ENCODE peak calls at places on chromosomes 12 and 14, in ten cellular contexts. I, M, A, Y, F, C, G, E, R and P are unnamed samples.

GRCh38 chr14:34436118-34436905 is 25.7 kb downstream of the SPTSSA start:
- DNase-seq in I (peak), M (peak), A (peak), Y (no peak), F (no peak), C (no peak), G (peak), E (no peak), R (peak), P (no peak)

GRCh38 chr12:106580671-106581508 is 1.9 kb upstream of the RFX4 start:
- DNase-seq in I (no peak), M (no peak), A (no peak), Y (no peak), F (no peak), C (no peak), G (no peak), E (no peak), R (no peak), P (no peak)

GRCh38 chr12:78887008-78887407 is 22.4 kb downstream of the SYT1 start:
- DNase-seq in I (peak), M (peak), A (peak), Y (no peak), F (no peak), C (no peak), G (peak), E (peak), R (no peak), P (no peak)

GRCh38 chr12:46430340-46430948 is 57.9 kb upstream of the SLC38A2 start:
- DNase-seq in I (peak), M (peak), A (peak), Y (no peak), F (no peak), C (no peak), G (peak), E (peak), R (peak), P (no peak)

GRCh38 chr14:77589099-77589498 is 27.3 kb downstream of the SPTLC2 start:
- DNase-seq in I (no peak), M (peak), A (no peak), Y (no peak), F (no peak), C (no peak), G (no peak), E (no peak), R (no peak), P (no peak)

GRCh38 chr14:34931206-34931605 is 51.6 kb upstream of the SRP54 start:
- DNase-seq in I (no peak), M (peak), A (no peak), Y (no peak), F (no peak), C (no peak), G (peak), E (no peak), R (no peak), P (no peak)

GRCh38 chr12:49854976-49855375 is 12.1 kb upstream of the BCDIN3D start:
- DNase-seq in I (no peak), M (no peak), A (no peak), Y (no peak), F (peak), C (peak), G (no peak), E (no peak), R (no peak), P (no peak)

GRCh38 chr12:118611295-118611694 is 234.9 kb downstream of the SUDS3 start:
- DNase-seq in I (no peak), M (no peak), A (no peak), Y (no peak), F (peak), C (peak), G (no peak), E (no peak), R (no peak), P (no peak)

GRCh38 chr14:29925106-29925722 is 2.4 kb downstream of the PRKD1 start:
- DNase-seq in I (peak), M (no peak), A (peak), Y (no peak), F (no peak), C (no peak), G (peak), E (no peak), R (no peak), P (no peak)

GRCh38 chr14:67559639-67560038 is 26.5 kb downstream of the PLEKHH1 start:
- DNase-seq in I (no peak), M (no peak), A (peak), Y (no peak), F (no peak), C (no peak), G (no peak), E (no peak), R (no peak), P (no peak)

GRCh38 chr12:131860472-131861260 is 32.5 kb downstream of the MMP17 start:
- DNase-seq in I (peak), M (peak), A (peak), Y (peak), F (peak), C (no peak), G (peak), E (peak), R (peak), P (peak)

GRCh38 chr12:56518570-56518969 is 3.0 kb upstream of the RBMS2 start:
- DNase-seq in I (peak), M (peak), A (no peak), Y (no peak), F (no peak), C (no peak), G (peak), E (no peak), R (no peak), P (no peak)

GRCh38 chr12:106233011-106233410 is 14.8 kb downstream of the CKAP4 start:
- DNase-seq in I (no peak), M (no peak), A (no peak), Y (no peak), F (no peak), C (no peak), G (no peak), E (no peak), R (no peak), P (no peak)

GRCh38 chr12:127013222-127013621 is 1253.7 kb upstream of the TMEM132C start:
- DNase-seq in I (no peak), M (no peak), A (no peak), Y (no peak), F (no peak), C (no peak), G (no peak), E (no peak), R (no peak), P (no peak)

GRCh38 chr12:75585309-75585708 is 73.9 kb upstream of the KRR1 start:
- DNase-seq in I (peak), M (peak), A (peak), Y (no peak), F (no peak), C (no peak), G (peak), E (peak), R (no peak), P (no peak)

GRCh38 chr14:68976160-68977067 is 2.7 kb downstream of the ACTN1 start:
- DNase-seq in I (peak), M (peak), A (peak), Y (no peak), F (no peak), C (no peak), G (peak), E (no peak), R (peak), P (no peak)

GRCh38 chr14:64266206-64266605 is 28.0 kb downstream of the ESR2 start:
- DNase-seq in I (peak), M (peak), A (peak), Y (no peak), F (no peak), C (no peak), G (peak), E (no peak), R (no peak), P (no peak)

GRCh38 chr12:119183942-119184695 is 5.4 kb downstream of the HSPB8 start:
- DNase-seq in I (no peak), M (no peak), A (no peak), Y (no peak), F (no peak), C (no peak), G (no peak), E (no peak), R (no peak), P (no peak)

GRCh38 chr12:49987620-49988303 is 15.0 kb downstream of the AQP6 start:
- DNase-seq in I (no peak), M (no peak), A (peak), Y (no peak), F (no peak), C (no peak), G (no peak), E (no peak), R (no peak), P (no peak)

GRCh38 chr12:19800884-19801283 is 361.6 kb downstream of the AEBP2 start:
- DNase-seq in I (no peak), M (peak), A (peak), Y (no peak), F (no peak), C (no peak), G (peak), E (no peak), R (no peak), P (no peak)

GRCh38 chr14:22653012-22653621 is 9.0 kb upstream of the OR6J1 start:
- DNase-seq in I (peak), M (peak), A (peak), Y (peak), F (peak), C (peak), G (peak), E (peak), R (peak), P (no peak)
- TF ChIP-seq CTCF in I (peak), M (peak), A (peak), Y (peak), F (no peak), C (peak), G (peak), E (peak), R (peak), P (peak)

GRCh38 chr12:25436206-25436912 is 116.7 kb downstream of the LMNTD1 start:
- DNase-seq in I (peak), M (peak), A (peak), Y (no peak), F (no peak), C (no peak), G (peak), E (peak), R (peak), P (no peak)
- TF ChIP-seq CTCF in I (peak), M (peak), A (peak), Y (peak), F (no peak), C (peak), G (peak), E (peak), R (peak), P (peak)

DNA sequence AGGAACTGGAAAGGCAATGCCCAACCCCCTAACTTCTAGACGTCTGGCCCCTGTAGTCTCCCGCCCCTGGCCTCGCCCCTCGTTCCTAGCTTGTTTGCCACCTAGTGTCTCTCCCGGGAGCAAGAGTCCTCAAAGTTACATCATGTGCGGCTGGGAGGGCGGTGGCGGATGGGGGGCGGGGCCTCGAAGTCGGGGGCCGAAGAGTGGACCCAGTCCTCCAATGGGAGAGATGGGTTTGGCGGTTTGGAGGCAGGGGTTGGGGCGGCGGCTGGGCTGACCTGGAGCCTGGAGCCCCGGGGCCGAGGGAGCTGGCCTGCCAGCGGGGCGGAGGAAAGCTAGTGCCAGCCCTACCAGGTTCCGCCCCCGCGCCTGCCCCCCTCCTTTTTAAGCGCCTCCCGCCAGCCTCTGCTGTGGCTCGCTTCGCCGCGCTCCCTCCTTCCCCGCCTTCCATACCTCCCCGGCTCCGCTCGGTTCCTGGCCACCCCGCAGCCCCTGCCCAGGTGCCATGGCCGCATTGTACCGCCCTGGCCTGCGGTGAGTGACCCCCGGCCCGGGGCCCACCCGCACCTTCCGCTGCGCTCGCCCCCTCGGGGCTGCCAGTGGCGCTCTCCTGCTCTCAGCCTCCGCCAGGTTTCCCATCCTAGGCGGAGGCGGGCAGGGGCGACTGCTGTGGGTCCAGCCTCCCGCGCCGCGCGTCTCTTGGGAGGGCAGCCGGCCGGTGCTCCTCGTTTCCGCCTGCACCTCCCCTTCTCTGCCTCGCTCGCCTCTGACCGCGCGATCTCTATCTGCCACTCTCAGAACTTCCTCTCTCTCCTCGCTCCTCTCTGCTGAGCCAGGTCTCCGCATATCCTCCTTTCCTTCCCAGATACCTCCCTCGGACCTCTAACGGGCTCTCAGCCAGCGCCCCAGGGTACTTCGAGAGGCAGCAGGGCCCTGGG is at the start of gene PCK2:
- DNase-seq in I (peak), M (peak), A (peak), Y (peak), F (peak), C (peak), G (peak), E (peak), R (peak), P (no peak)
- TF ChIP-seq CTCF in I (peak), M (no peak), A (peak), Y (peak), F (no peak), C (no peak), G (no peak), E (no peak), R (no peak), P (peak)

DNA sequence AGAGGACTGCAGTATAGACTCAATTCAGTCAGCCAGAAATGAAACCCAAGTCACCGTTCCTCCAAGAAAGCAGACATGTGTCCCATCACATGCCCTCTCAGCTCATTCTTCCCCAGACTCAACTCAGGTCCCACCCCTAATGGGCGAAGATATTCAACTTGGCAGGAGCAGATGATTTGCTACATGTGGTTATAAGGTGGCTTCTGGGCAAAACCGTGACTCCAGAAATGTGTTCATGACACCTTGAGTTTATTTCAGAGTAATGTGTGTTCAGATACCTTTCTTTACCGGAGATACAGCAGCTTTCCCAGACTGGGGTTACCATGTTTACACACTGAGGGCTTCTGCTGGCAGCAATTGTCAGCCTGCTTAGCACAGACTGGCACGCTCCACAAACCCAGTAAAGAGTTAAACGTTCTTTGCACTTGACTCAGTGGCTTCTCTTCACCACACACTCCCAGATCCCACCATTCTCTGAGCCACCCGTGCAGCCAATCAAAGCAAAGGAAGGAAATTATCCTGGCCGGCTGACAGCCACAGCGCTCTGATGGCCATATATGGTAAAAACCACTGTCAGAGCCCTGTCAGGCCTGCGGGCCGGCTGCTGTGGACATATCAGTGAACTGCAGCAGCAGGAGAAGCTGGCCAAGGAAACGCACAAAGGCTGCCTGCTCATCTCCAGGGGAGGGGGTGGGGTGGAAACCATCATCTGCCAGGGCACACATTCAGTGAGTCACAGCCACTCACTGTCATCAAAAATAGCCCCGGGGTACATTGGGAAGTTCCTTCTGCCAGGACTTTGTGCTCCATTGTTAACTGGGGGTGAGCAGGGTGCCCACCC is 39.9 kb downstream of the CORO1C start:
- DNase-seq in I (peak), M (peak), A (peak), Y (peak), F (peak), C (peak), G (peak), E (peak), R (peak), P (peak)
- TF ChIP-seq CTCF in I (peak), M (no peak), A (peak), Y (peak), F (no peak), C (no peak), G (peak), E (no peak), R (peak), P (peak)

GRCh38 chr12:30218073-30218472 is 434.3 kb upstream of the TMTC1 start:
- DNase-seq in I (no peak), M (no peak), A (no peak), Y (no peak), F (no peak), C (no peak), G (no peak), E (no peak), R (no peak), P (no peak)
- TF ChIP-seq CTCF in I (no peak), M (no peak), A (no peak), Y (no peak), F (no peak), C (no peak), G (no peak), E (no peak), R (no peak), P (no peak)

DNA sequence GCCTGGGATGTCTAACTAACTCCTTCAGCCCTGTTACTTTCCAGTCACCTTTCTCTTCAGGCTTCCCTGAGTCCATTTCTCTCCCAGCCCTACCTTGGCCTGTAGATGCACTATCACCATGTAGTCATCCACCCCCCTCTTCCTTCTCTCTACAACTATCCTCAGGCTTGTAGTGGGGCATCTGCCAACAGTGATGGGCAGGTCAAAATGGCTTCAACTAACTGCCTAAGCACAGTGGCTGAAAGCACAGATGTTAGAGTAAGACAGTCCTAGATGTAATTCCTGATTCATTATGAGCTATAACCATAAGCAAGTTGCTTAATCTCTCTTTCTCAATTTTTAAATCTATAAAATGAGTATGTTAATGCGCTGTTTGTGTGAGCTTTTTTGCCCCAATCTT is 133.6 kb upstream of the NAV3 start:
- DNase-seq in I (no peak), M (no peak), A (no peak), Y (no peak), F (no peak), C (no peak), G (no peak), E (no peak), R (no peak), P (no peak)
- TF ChIP-seq CTCF in I (no peak), M (no peak), A (no peak), Y (no peak), F (no peak), C (no peak), G (no peak), E (no peak), R (no peak), P (no peak)

GRCh38 chr14:79408696-79409095 is 802.6 kb downstream of the DIO2 start:
- DNase-seq in I (no peak), M (no peak), A (peak), Y (no peak), F (no peak), C (no peak), G (no peak), E (no peak), R (no peak), P (no peak)
- TF ChIP-seq CTCF in I (no peak), M (no peak), A (peak), Y (peak), F (no peak), C (no peak), G (no peak), E (no peak), R (no peak), P (peak)